ENCODE peak calls at places on chromosomes 11 and 22, in nine cellular contexts. W is right lobe of liver, U is astrocyte of the spinal cord, N is glutamatergic neuron, L is lung, V is breast epithelium, J is GM13977, P is NB4, Q is psoas muscle. T is an unnamed sample.

GRCh38 chr22:47619631-47620030 is 857.2 kb downstream of the TBC1D22A start:
- DNase-seq in W (no peak), U (no peak), N (no peak), L (peak), V (no peak), J (no peak), P (no peak), Q (no peak), T (no peak)

GRCh38 chr11:130766650-130767297 is 149.5 kb downstream of the SNX19 start:
- DNase-seq in W (no peak), U (no peak), N (no peak), L (no peak), V (no peak), J (no peak), P (no peak), Q (no peak), T (no peak)

GRCh38 chr11:3101921-3102640 is 44.9 kb upstream of the CARS1 start:
- DNase-seq in W (no peak), U (no peak), N (no peak), L (no peak), V (no peak), J (no peak), P (peak), Q (no peak), T (no peak)

GRCh38 chr22:45972091-45972867 is 4.7 kb downstream of the WNT7B start:
- DNase-seq in W (no peak), U (peak), N (no peak), L (no peak), V (no peak), J (peak), P (peak), Q (no peak), T (peak)

GRCh38 chr11:128593281-128593680 is 5.9 kb upstream of the ETS1 start:
- DNase-seq in W (no peak), U (peak), N (no peak), L (no peak), V (no peak), J (no peak), P (no peak), Q (no peak), T (peak)

GRCh38 chr22:24485608-24486007 is 9.5 kb upstream of the UPB1 start:
- DNase-seq in W (no peak), U (no peak), N (no peak), L (no peak), V (no peak), J (no peak), P (no peak), Q (no peak), T (no peak)

GRCh38 chr11:4619514-4619913 is 11.5 kb upstream of the TRIM68 start:
- DNase-seq in W (no peak), U (no peak), N (no peak), L (no peak), V (no peak), J (no peak), P (no peak), Q (no peak), T (no peak)

GRCh38 chr22:31143537-31143936 is 3.2 kb upstream of the PLA2G3 start:
- DNase-seq in W (no peak), U (no peak), N (no peak), L (no peak), V (no peak), J (no peak), P (no peak), Q (no peak), T (no peak)

GRCh38 chr11:47518212-47518959 is 34.5 kb downstream of the CELF1 start:
- DNase-seq in W (no peak), U (no peak), N (no peak), L (no peak), V (no peak), J (no peak), P (no peak), Q (no peak), T (no peak)

GRCh38 chr22:33875316-33875715 is 45.0 kb downstream of the LARGE1 start:
- DNase-seq in W (no peak), U (no peak), N (no peak), L (no peak), V (no peak), J (no peak), P (no peak), Q (peak), T (no peak)

GRCh38 chr11:82663535-82663934 is 70.1 kb downstream of the FAM181B start:
- DNase-seq in W (no peak), U (no peak), N (no peak), L (no peak), V (no peak), J (no peak), P (no peak), Q (no peak), T (no peak)

GRCh38 chr11:109236696-109237095 is 185.3 kb upstream of the C11orf87 start:
- DNase-seq in W (no peak), U (no peak), N (no peak), L (no peak), V (no peak), J (no peak), P (no peak), Q (no peak), T (peak)

GRCh38 chr22:29480512-29481264 is 670 bp downstream of the NEFH start:
- DNase-seq in W (peak), U (peak), N (peak), L (no peak), V (no peak), J (no peak), P (no peak), Q (peak), T (peak)

GRCh38 chr22:37314315-37315046 is 32.2 kb downstream of the CYTH4 start:
- DNase-seq in W (no peak), U (no peak), N (no peak), L (no peak), V (no peak), J (peak), P (peak), Q (no peak), T (no peak)

GRCh38 chr22:48090332-48090672 is 1327.9 kb downstream of the TBC1D22A start:
- DNase-seq in W (no peak), U (no peak), N (no peak), L (no peak), V (no peak), J (no peak), P (no peak), Q (no peak), T (no peak)

GRCh38 chr11:66195867-66196266 is 72.6 kb upstream of the RAB1B start:
- DNase-seq in W (no peak), U (no peak), N (no peak), L (no peak), V (no peak), J (no peak), P (no peak), Q (no peak), T (no peak)

GRCh38 chr11:40290031-40290650 is 1169.3 kb downstream of the LRRC4C start:
- DNase-seq in W (no peak), U (peak), N (no peak), L (no peak), V (no peak), J (no peak), P (no peak), Q (no peak), T (peak)

GRCh38 chr11:93498099-93499040 is 44.8 kb downstream of the SMCO4 start:
- DNase-seq in W (no peak), U (peak), N (no peak), L (no peak), V (no peak), J (no peak), P (no peak), Q (no peak), T (no peak)

GRCh38 chr11:12893787-12894672 is 115.1 kb upstream of the RASSF10 start:
- DNase-seq in W (peak), U (peak), N (peak), L (peak), V (peak), J (peak), P (peak), Q (peak), T (peak)

GRCh38 chr11:14413307-14414072 is 54.5 kb upstream of the RRAS2 start:
- DNase-seq in W (no peak), U (peak), N (peak), L (no peak), V (peak), J (no peak), P (peak), Q (peak), T (no peak)

GRCh38 chr11:116312560-116313340 is 460.0 kb downstream of the BUD13 start:
- DNase-seq in W (peak), U (peak), N (peak), L (peak), V (peak), J (no peak), P (no peak), Q (peak), T (no peak)

GRCh38 chr22:47622541-47622940 is 860.1 kb downstream of the TBC1D22A start:
- DNase-seq in W (no peak), U (no peak), N (no peak), L (peak), V (no peak), J (no peak), P (no peak), Q (no peak), T (no peak)

GRCh38 chr22:45914309-45914708 is 62.7 kb downstream of the WNT7B start:
- DNase-seq in W (no peak), U (no peak), N (no peak), L (no peak), V (no peak), J (no peak), P (no peak), Q (no peak), T (no peak)

GRCh38 chr11:43567396-43567975 is 113.1 kb upstream of the HSD17B12 start:
- DNase-seq in W (no peak), U (peak), N (no peak), L (no peak), V (no peak), J (peak), P (peak), Q (no peak), T (peak)

DNA sequence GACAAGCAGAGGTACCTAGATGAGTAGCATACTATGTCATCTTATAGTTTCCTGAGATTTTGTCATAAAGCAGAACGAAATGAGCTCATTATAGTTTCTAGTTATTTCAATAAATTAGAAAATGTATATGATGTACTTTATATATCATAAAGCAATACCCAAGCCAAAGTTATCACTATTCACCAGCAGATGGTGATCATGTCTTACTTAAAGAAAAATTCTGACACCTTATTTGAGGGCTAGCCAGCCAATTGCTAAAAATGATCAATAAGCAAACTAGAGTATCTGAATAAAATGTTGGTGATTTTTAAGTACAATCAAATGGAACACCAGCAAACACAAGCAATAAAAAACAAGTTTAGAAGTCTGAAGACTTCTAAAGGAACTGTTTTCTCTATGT is 44.1 kb downstream of the RSF1 start:
- DNase-seq in W (no peak), U (peak), N (no peak), L (no peak), V (no peak), J (no peak), P (peak), Q (no peak), T (peak)
- TF ChIP-seq CTCF in W (peak), U (no peak), N (no peak), L (no peak), V (no peak), J (peak), P (no peak), Q (peak), T (peak)

GRCh38 chr11:118294053-118294452 is 10.5 kb upstream of the CD3E start:
- DNase-seq in W (no peak), U (no peak), N (no peak), L (no peak), V (no peak), J (no peak), P (no peak), Q (no peak), T (no peak)

GRCh38 chr11:118295199-118295598 is 9.3 kb upstream of the CD3E start:
- DNase-seq in W (no peak), U (no peak), N (no peak), L (no peak), V (no peak), J (no peak), P (no peak), Q (no peak), T (no peak)

GRCh38 chr11:118291453-118291852 is 13.1 kb upstream of the CD3E start:
- DNase-seq in W (no peak), U (no peak), N (no peak), L (no peak), V (no peak), J (no peak), P (peak), Q (no peak), T (peak)

GRCh38 chr11:118290923-118291322 is 13.6 kb upstream of the CD3E start:
- DNase-seq in W (peak), U (no peak), N (no peak), L (peak), V (peak), J (peak), P (peak), Q (no peak), T (peak)

GRCh38 chr11:118295834-118296454 is 8.6 kb upstream of the CD3E start:
- DNase-seq in W (no peak), U (peak), N (no peak), L (no peak), V (no peak), J (peak), P (peak), Q (no peak), T (peak)
- TF ChIP-seq CTCF in W (peak), U (peak), N (no peak), L (peak), V (no peak), J (peak), P (peak), Q (peak), T (peak)

GRCh38 chr11:121446752-121447156 is 5.4 kb upstream of the SORL1 start:
- DNase-seq in W (no peak), U (peak), N (no peak), L (no peak), V (no peak), J (no peak), P (peak), Q (no peak), T (no peak)
- TF ChIP-seq CTCF in W (no peak), U (peak), N (no peak), L (no peak), V (no peak), J (no peak), P (no peak), Q (no peak), T (no peak)

GRCh38 chr11:113251281-113251680 is 63.1 kb upstream of the TTC12 start:
- DNase-seq in W (no peak), U (no peak), N (no peak), L (no peak), V (no peak), J (no peak), P (no peak), Q (no peak), T (no peak)
- TF ChIP-seq CTCF in W (no peak), U (no peak), N (no peak), L (no peak), V (no peak), J (no peak), P (no peak), Q (no peak), T (no peak)

T was measured in epithelial cell of esophagus.